ENCODE peak calls at places on chromosomes 3 and 15, in seven cellular contexts. C, V, R, Z, Y, M and G are unnamed samples.

GRCh38 chr3:141812586-141812985 is 49.4 kb downstream of the GRK7 start:
- DNase-seq in R (no peak), V (no peak), M (no peak), Z (no peak), C (no peak), Y (no peak), G (no peak)

GRCh38 chr3:11808231-11808630 is 38.5 kb downstream of the TAMM41 start:
- DNase-seq in C (no peak), Y (peak; percentile 18), Z (peak; percentile 3), M (no peak), V (no peak), R (peak; percentile 29), G (peak; percentile 36)

GRCh38 chr3:33030246-33030645 is 66.7 kb downstream of the GLB1 start:
- DNase-seq in Y (no peak), R (no peak), C (no peak), M (no peak), Z (no peak), V (no peak), G (no peak)

GRCh38 chr15:57090460-57090859 is 172.0 kb downstream of the TCF12 start:
- DNase-seq in Y (peak; percentile 55), C (no peak), R (no peak), V (no peak), M (no peak), Z (no peak), G (no peak)

GRCh38 chr15:75834011-75834410 is 9.2 kb upstream of the UBE2Q2 start:
- DNase-seq in M (no peak), C (no peak), V (no peak), Y (no peak), Z (no peak), R (no peak), G (no peak)

GRCh38 chr15:41979493-41980266 is 7.3 kb upstream of the EHD4 start:
- DNase-seq in Z (no peak), R (no peak), V (no peak), M (no peak), C (no peak), Y (no peak), G (peak; percentile 92)

GRCh38 chr3:182800508-182800907 is 7.2 kb downstream of the ATP11B start:
- DNase-seq in M (no peak), V (no peak), Y (no peak), C (no peak), Z (no peak), R (no peak), G (no peak)

GRCh38 chr3:47605646-47606045 is 27.0 kb upstream of the CSPG5 start:
- DNase-seq in Y (peak; percentile 19), Z (no peak), M (no peak), V (no peak), C (no peak), R (peak; percentile 78), G (no peak)

GRCh38 chr3:135325096-135325495 is 530.0 kb downstream of the EPHB1 start:
- DNase-seq in R (no peak), Z (no peak), V (no peak), C (no peak), M (no peak), Y (no peak), G (no peak)

GRCh38 chr15:79944625-79945024 is 26.4 kb downstream of the BCL2A1 start:
- DNase-seq in C (no peak), V (no peak), Y (no peak), Z (no peak), M (no peak), R (no peak), G (no peak)
- H3K4me2 ChIP-seq in C (no peak overlapping the region), V (no peak overlapping the region), Y (no peak overlapping the region), Z (no peak overlapping the region), M (no peak overlapping the region), R (no peak overlapping the region), G (no peak overlapping the region)

GRCh38 chr15:73944161-73945099 is 18.2 kb downstream of the LOXL1 start:
- DNase-seq in Y (no peak), C (no peak), Z (no peak), V (peak; percentile 84), R (no peak), M (no peak), G (no peak)
- H4K8ac ChIP-seq in Y (no peak overlapping the region), C (no peak overlapping the region), Z (no peak overlapping the region), V (no peak overlapping the region), R (no peak overlapping the region), M (no peak overlapping the region), G (peak overlapping the region; percentile 23)

DNA sequence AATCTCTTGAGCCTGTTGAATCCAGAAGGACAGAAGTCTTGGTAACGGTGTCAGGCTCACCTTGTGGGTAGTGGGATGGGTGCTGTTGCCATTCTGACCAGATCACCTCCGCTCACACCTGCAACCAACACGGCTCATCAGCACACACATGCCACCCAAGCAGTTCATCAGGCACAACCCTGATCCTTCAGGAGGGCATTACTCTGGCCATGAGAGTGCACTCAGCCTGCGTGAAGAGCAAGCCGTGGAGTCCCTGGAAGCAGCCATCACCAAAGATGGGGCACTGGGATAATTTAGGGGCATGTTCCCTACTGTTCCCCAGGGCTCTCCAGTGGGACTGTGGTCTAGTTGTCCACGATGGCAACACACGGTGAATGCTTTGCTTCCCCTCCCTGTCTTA is 120.5 kb downstream of the SHQ1 start:
- DNase-seq in V (no peak), Z (no peak), M (no peak), C (no peak), R (no peak), Y (no peak), G (no peak)
- H2BK120ac ChIP-seq in V (no peak overlapping the region), Z (no peak overlapping the region), M (no peak overlapping the region), C (no peak overlapping the region), R (no peak overlapping the region), Y (no peak overlapping the region), G (no peak overlapping the region)

GRCh38 chr3:399647-400046 is 203.1 kb downstream of the CHL1 start:
- DNase-seq in C (no peak), R (no peak), Y (no peak), Z (no peak), M (no peak), V (no peak), G (no peak)
- H3K4me2 ChIP-seq in C (no peak overlapping the region), R (no peak overlapping the region), Y (no peak overlapping the region), Z (no peak overlapping the region), M (no peak overlapping the region), V (no peak overlapping the region), G (no peak overlapping the region)

GRCh38 chr3:180684807-180685206 is 5.5 kb upstream of the CCDC39 start:
- DNase-seq in Z (peak; percentile 27), R (no peak), M (no peak), C (peak; percentile 28), Y (no peak), V (no peak), G (no peak)

GRCh38 chr3:180693656-180694055 is 14.4 kb upstream of the CCDC39 start:
- DNase-seq in R (no peak), V (no peak), Z (no peak), Y (no peak), M (no peak), C (no peak), G (no peak)

GRCh38 chr3:180690061-180690460 is 10.8 kb upstream of the CCDC39 start:
- DNase-seq in M (no peak), V (no peak), C (no peak), Y (no peak), R (no peak), Z (no peak), G (no peak)
- H4K8ac ChIP-seq in M (no peak overlapping the region), V (no peak overlapping the region), C (no peak overlapping the region), Y (no peak overlapping the region), R (no peak overlapping the region), Z (no peak overlapping the region), G (no peak overlapping the region)